ENCODE peak calls at places on chromosomes 4 and X, in five cellular contexts. Q is K562, I is HepG2, E is HCT116, G is GM12878. C is an unnamed sample.

GRCh38 chrX:131955099-131955777 is 67.9 kb upstream of the STK26 start:
- DNase-seq in Q (no peak), G (no peak), I (no peak), E (no peak), C (no peak)

GRCh38 chr4:42570221-42570620 is 86.7 kb downstream of the ATP8A1 start:
- DNase-seq in I (no peak), Q (no peak), E (no peak), G (no peak), C (no peak)

GRCh38 chr4:186095406-186095805 is 9.1 kb upstream of the FAM149A start:
- DNase-seq in E (no peak), G (no peak), I (no peak), Q (no peak), C (no peak)

GRCh38 chr4:47913858-47914218 is 545 bp downstream of the NFXL1 start:
- DNase-seq in I (peak; percentile 13), G (no peak), E (no peak), Q (peak; percentile 35), C (no peak)

GRCh38 chr4:7978489-7978888 is 38.8 kb upstream of the AFAP1 start:
- DNase-seq in E (peak; percentile 47), Q (no peak), I (no peak), G (no peak), C (no peak)

GRCh38 chr4:152848508-152848907 is 68.8 kb downstream of the ARFIP1 start:
- DNase-seq in I (no peak), E (no peak), G (no peak), Q (no peak), C (no peak)

GRCh38 chr4:10074767-10075105 is 41.9 kb downstream of the WDR1 start:
- DNase-seq in Q (peak; percentile 40), I (no peak), G (no peak), E (no peak), C (no peak)

GRCh38 chr4:176185068-176185467 is 10.3 kb downstream of the SPATA4 start:
- DNase-seq in G (no peak), E (no peak), Q (no peak), I (no peak), C (no peak)

GRCh38 chrX:40153335-40154221 is 55.8 kb upstream of the BCOR start:
- DNase-seq in G (no peak), Q (peak; percentile 64), E (no peak), I (no peak), C (peak; percentile 51)

GRCh38 chr4:26947318-26947717 is 86.7 kb downstream of the STIM2 start:
- DNase-seq in Q (no peak), I (no peak), G (no peak), E (no peak), C (no peak)

GRCh38 chr4:833731-834367 is 7.9 kb upstream of the CPLX1 start:
- DNase-seq in G (no peak), E (no peak), I (no peak), Q (no peak), C (no peak)

GRCh38 chr4:2792711-2793577 is at the start of gene SH3BP2:
- DNase-seq in E (peak; percentile 40), G (no peak), Q (peak; percentile 93), I (peak; percentile 63), C (peak; percentile 87)

GRCh38 chr4:119106036-119107000 is 29.3 kb upstream of the MYOZ2 start:
- DNase-seq in Q (no peak), G (no peak), I (no peak), E (no peak), C (no peak)

GRCh38 chr4:24472514-24473308 is 111.6 kb downstream of the DHX15 start:
- DNase-seq in G (no peak), Q (peak; percentile 78), E (peak; percentile 50), I (peak; percentile 50), C (peak; percentile 63)

GRCh38 chr4:109440948-109441347 is 7.3 kb downstream of the SEC24B start:
- DNase-seq in I (no peak), Q (no peak), G (no peak), E (no peak), C (no peak)

GRCh38 chr4:161356351-161356750 is 807.4 kb downstream of the FSTL5 start:
- DNase-seq in I (no peak), G (no peak), Q (no peak), E (no peak), C (no peak)

GRCh38 chrX:71618787-71619186 is 476 bp upstream of the CXCR3 start:
- DNase-seq in I (no peak), E (no peak), G (no peak), Q (no peak), C (no peak)

GRCh38 chr4:121946644-121947043 is 5.2 kb downstream of the TRPC3 start:
- DNase-seq in I (no peak), E (no peak), Q (no peak), G (no peak), C (no peak)

GRCh38 chrX:148372925-148373324 is 127.5 kb upstream of the AFF2 start:
- DNase-seq in E (no peak), Q (no peak), I (no peak), G (no peak), C (no peak)

GRCh38 chr4:180058731-180059215 is 2184.4 kb upstream of the TENM3 start:
- DNase-seq in G (no peak), I (no peak), E (no peak), Q (no peak), C (peak; percentile 81)

GRCh38 chr4:72909461-72909860 is 160.1 kb downstream of the COX18 start:
- DNase-seq in G (no peak), E (no peak), Q (peak; percentile 17), I (peak; percentile 10), C (no peak)

GRCh38 chrX:57596109-57596870 is 4.5 kb downstream of the ZXDB start:
- DNase-seq in Q (no peak), I (peak; percentile 74), G (no peak), E (no peak), C (no peak)

GRCh38 chrX:41122664-41123257 is 37.5 kb downstream of the USP9X start:
- DNase-seq in Q (no peak), G (no peak), I (no peak), E (no peak), C (no peak)

GRCh38 chr4:4714330-4714729 is 145.1 kb upstream of the MSX1 start:
- DNase-seq in E (no peak), Q (no peak), I (no peak), G (no peak), C (no peak)

GRCh38 chr4:6768539-6768905 is 14.0 kb upstream of the KIAA0232 start:
- DNase-seq in E (no peak), I (no peak), Q (no peak), G (no peak), C (no peak)

GRCh38 chrX:123807825-123808416 is 51.9 kb upstream of the XIAP start:
- DNase-seq in I (no peak), Q (no peak), E (no peak), G (no peak), C (no peak)

GRCh38 chrX:71911731-71912050 is 1.0 kb downstream of the NHSL2 start:
- DNase-seq in G (no peak), I (no peak), Q (no peak), E (no peak), C (no peak)

GRCh38 chr4:5884804-5885203 is 8.1 kb downstream of the CRMP1 start:
- DNase-seq in I (no peak), Q (no peak), E (no peak), G (no peak), C (no peak)

GRCh38 chr4:156606444-156607197 is 365.0 kb downstream of the PDGFC start:
- DNase-seq in G (no peak), I (no peak), Q (no peak), E (no peak), C (no peak)

GRCh38 chr4:182448281-182449151 is 205.3 kb downstream of the TENM3 start:
- DNase-seq in G (no peak), E (peak; percentile 59), I (peak; percentile 74), Q (peak; percentile 81), C (peak; percentile 77)

DNA sequence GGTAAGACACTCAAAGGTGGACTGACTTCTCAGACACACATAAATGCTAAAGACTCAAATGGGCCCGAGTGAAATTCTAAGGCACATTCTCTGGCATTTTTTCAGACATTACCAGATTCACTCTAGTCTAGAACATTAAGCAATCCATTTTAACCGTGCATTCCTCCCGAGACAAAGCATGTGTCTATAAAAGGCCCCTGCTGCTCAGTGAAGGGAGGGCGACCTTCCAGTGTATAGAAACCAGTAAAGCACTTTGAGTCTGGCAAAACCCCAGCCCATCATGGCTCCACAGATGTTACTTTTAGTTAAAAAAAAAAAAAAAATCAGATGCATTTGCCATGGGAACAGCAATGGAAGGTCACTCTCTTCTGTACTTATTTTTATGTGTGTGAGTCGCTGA is 644.5 kb downstream of the ZNF674 start:
- DNase-seq in I (no peak), E (no peak), Q (no peak), G (no peak), C (no peak)
- TF ChIP-seq SRF in I (no peak), E (no peak), Q (no peak), G (no peak), C (no peak)

DNA sequence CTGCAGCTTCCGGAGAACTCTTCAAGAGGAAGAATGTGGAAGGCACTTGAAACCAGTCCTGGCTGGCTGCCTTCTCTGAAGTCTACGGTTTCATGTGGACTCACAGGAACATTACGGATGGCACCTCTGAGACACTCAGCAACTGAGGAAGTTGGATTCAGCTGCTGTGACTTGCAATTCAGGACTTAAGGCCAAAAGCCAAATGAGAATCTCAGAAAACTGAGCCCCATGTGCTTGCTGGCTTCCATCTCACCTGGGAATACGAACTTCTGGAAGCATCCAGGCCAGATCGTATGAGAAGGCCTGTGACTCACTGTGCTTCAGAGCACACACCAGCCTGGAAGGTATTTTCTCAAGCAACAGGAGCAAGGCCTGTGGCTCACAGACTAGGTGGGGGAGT is 107.8 kb upstream of the GPC4 start:
- DNase-seq in I (no peak), E (no peak), Q (no peak), G (no peak), C (no peak)
- TF ChIP-seq SRF in I (no peak), E (no peak), Q (no peak), G (no peak), C (no peak)

GRCh38 chr4:147370473-147370872 is 110.4 kb upstream of the EDNRA start:
- DNase-seq in Q (no peak), G (no peak), E (no peak), I (no peak), C (no peak)
- TF ChIP-seq SRF in Q (no peak), G (no peak), E (peak; percentile 22), I (no peak), C (no peak)

GRCh38 chr4:100696531-100696930 is 178.7 kb upstream of the EMCN start:
- DNase-seq in G (no peak), Q (no peak), I (no peak), E (no peak), C (no peak)

GRCh38 chr4:100695871-100696270 is 178.0 kb upstream of the EMCN start:
- DNase-seq in I (no peak), G (no peak), Q (no peak), E (no peak), C (no peak)

GRCh38 chr4:100690812-100691211 is 173.0 kb upstream of the EMCN start:
- DNase-seq in G (no peak), E (no peak), I (no peak), Q (no peak), C (no peak)

GRCh38 chr4:100695039-100695654 is 177.3 kb upstream of the EMCN start:
- DNase-seq in Q (no peak), G (no peak), I (no peak), E (no peak), C (no peak)

DNA sequence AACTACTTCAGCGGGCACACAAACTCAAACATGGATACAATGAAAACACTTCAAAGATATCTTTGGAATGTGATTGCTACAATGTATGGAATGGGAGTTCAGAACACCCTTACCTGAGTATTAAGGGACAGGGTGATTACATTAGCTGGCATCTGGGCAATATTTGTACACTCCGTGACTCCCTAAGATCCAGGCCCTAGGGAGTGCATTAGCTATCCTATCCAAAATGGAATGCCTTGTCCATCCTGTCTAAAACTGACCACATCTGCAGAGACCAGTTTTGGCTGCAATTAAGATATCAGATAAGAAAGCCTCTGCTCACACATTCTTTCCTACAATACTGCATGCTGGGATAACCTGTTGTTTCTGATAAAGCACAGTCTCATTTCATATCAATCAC is 176.6 kb upstream of the EMCN start:
- DNase-seq in E (no peak), I (no peak), G (no peak), Q (no peak), C (no peak)
- TF ChIP-seq SRF in E (no peak), I (no peak), G (no peak), Q (no peak), C (no peak)

C was measured in H1.